ENCODE peak calls at places on chromosome 15, in seven cellular contexts. K, C, P, A, E, V and Q are unnamed samples.

GRCh38 chr15:75197062-75197630 is 4.5 kb upstream of the C15orf39 start:
- DNase-seq in K (no peak), C (no peak), P (no peak), A (no peak), E (no peak), V (peak), Q (no peak)

GRCh38 chr15:62783303-62783957 is 259.1 kb upstream of the TPM1 start:
- DNase-seq in K (no peak), C (no peak), P (no peak), A (no peak), E (no peak), V (peak), Q (no peak)

GRCh38 chr15:98643104-98643503 is 5.2 kb upstream of the IGF1R start:
- DNase-seq in K (no peak), C (no peak), P (no peak), A (no peak), E (peak), V (no peak), Q (no peak)

GRCh38 chr15:31279221-31280036 is 47.2 kb upstream of the KLF13 start:
- DNase-seq in K (no peak), C (no peak), P (no peak), A (no peak), E (no peak), V (peak), Q (no peak)

GRCh38 chr15:86444527-86444926 is 364.9 kb downstream of the AGBL1 start:
- DNase-seq in K (no peak), C (no peak), P (no peak), A (no peak), E (no peak), V (no peak), Q (no peak)

GRCh38 chr15:58865420-58865880 is 68.0 kb downstream of the SLTM start:
- DNase-seq in K (no peak), C (no peak), P (no peak), A (no peak), E (no peak), V (peak), Q (no peak)

GRCh38 chr15:65231306-65231705 is 20.0 kb upstream of the CILP start:
- DNase-seq in K (no peak), C (no peak), P (no peak), A (no peak), E (no peak), V (no peak), Q (no peak)

GRCh38 chr15:56207711-56208110 is 36.0 kb downstream of the RFX7 start:
- DNase-seq in K (no peak), C (no peak), P (no peak), A (no peak), E (peak), V (no peak), Q (no peak)

GRCh38 chr15:33837294-33837693 is 131.0 kb upstream of the CHRM5 start:
- DNase-seq in K (no peak), C (no peak), P (no peak), A (no peak), E (no peak), V (no peak), Q (no peak)

GRCh38 chr15:39969871-39970270 is 36.0 kb downstream of the EIF2AK4 start:
- DNase-seq in K (no peak), C (no peak), P (no peak), A (no peak), E (no peak), V (peak), Q (no peak)

GRCh38 chr15:43518073-43518761 is 809 bp downstream of the MAP1A start:
- DNase-seq in K (no peak), C (no peak), P (no peak), A (no peak), E (peak), V (peak), Q (no peak)

GRCh38 chr15:54803139-54803808 is 393.5 kb downstream of the RSL24D1 start:
- DNase-seq in K (no peak), C (no peak), P (no peak), A (peak), E (peak), V (no peak), Q (no peak)

GRCh38 chr15:93428807-93429351 is 339.9 kb upstream of the RGMA start:
- DNase-seq in K (no peak), C (no peak), P (no peak), A (no peak), E (no peak), V (no peak), Q (no peak)

GRCh38 chr15:96473556-96473955 is 143.1 kb downstream of the NR2F2 start:
- DNase-seq in K (no peak), C (no peak), P (no peak), A (no peak), E (no peak), V (no peak), Q (no peak)

GRCh38 chr15:39502048-39502447 is 78.8 kb upstream of the THBS1 start:
- DNase-seq in K (no peak), C (no peak), P (no peak), A (no peak), E (no peak), V (no peak), Q (no peak)

GRCh38 chr15:53625260-53625659 is 134.2 kb downstream of the WDR72 start:
- DNase-seq in K (no peak), C (no peak), P (no peak), A (no peak), E (peak), V (no peak), Q (no peak)

GRCh38 chr15:43763819-43764446 is 12.8 kb downstream of the ELL3 start:
- DNase-seq in K (no peak), C (no peak), P (no peak), A (no peak), E (no peak), V (no peak), Q (no peak)

GRCh38 chr15:60326824-60327654 is 70.7 kb downstream of the ANXA2 start:
- DNase-seq in K (no peak), C (no peak), P (peak), A (peak), E (peak), V (peak), Q (no peak)

GRCh38 chr15:75203017-75203907 is 1.6 kb downstream of the C15orf39 start:
- DNase-seq in K (no peak), C (no peak), P (no peak), A (no peak), E (peak), V (no peak), Q (no peak)

GRCh38 chr15:89652131-89652530 is 3.1 kb downstream of the KIF7 start:
- DNase-seq in K (no peak), C (no peak), P (no peak), A (no peak), E (no peak), V (no peak), Q (no peak)

GRCh38 chr15:100671858-100672543 is 69.6 kb downstream of the ASB7 start:
- DNase-seq in K (no peak), C (no peak), P (no peak), A (no peak), E (peak), V (peak), Q (no peak)

GRCh38 chr15:89628301-89628700 is 27.0 kb downstream of the KIF7 start:
- DNase-seq in K (no peak), C (no peak), P (no peak), A (no peak), E (no peak), V (peak), Q (no peak)